ENCODE peak calls at places on chromosomes 3 and 15, in four cellular contexts. H is K562, C is GM12878, V is HepG2. I is an unnamed sample.

GRCh38 chr3:194142156-194142910 is 6.4 kb downstream of the HES1 start:
- DNase-seq in H (no peak), C (no peak), V (no peak), I (no peak)

GRCh38 chr3:143234521-143234920 is 115.0 kb downstream of the CHST2 start:
- DNase-seq in H (no peak), C (no peak), V (no peak), I (no peak)

GRCh38 chr3:143040264-143040879 is 39.0 kb downstream of the U2SURP start:
- DNase-seq in H (peak), C (no peak), V (no peak), I (no peak)

GRCh38 chr3:181454451-181455027 is 257.2 kb upstream of the SOX2 start:
- DNase-seq in H (no peak), C (no peak), V (no peak), I (no peak)

GRCh38 chr3:174358252-174358651 is 500.9 kb upstream of the NAALADL2 start:
- DNase-seq in H (no peak), C (no peak), V (no peak), I (no peak)

GRCh38 chr3:178419078-178419477 is 117.2 kb upstream of the KCNMB2 start:
- DNase-seq in H (no peak), C (no peak), V (no peak), I (no peak)

GRCh38 chr3:159322322-159322939 is 520.6 kb downstream of the MFSD1 start:
- DNase-seq in H (peak), C (no peak), V (peak), I (peak)

GRCh38 chr15:85751731-85752421 is 42.8 kb downstream of the KLHL25 start:
- DNase-seq in H (no peak), C (no peak), V (no peak), I (no peak)

GRCh38 chr15:100920516-100921135 is 1.5 kb downstream of the LRRK1 start:
- DNase-seq in H (no peak), C (no peak), V (no peak), I (no peak)

GRCh38 chr15:59439571-59439970 is 1.6 kb downstream of the FAM81A start:
- DNase-seq in H (no peak), C (no peak), V (no peak), I (no peak)

GRCh38 chr3:12229144-12229871 is 59.6 kb upstream of the PPARG start:
- DNase-seq in H (no peak), C (no peak), V (no peak), I (no peak)

GRCh38 chr15:70494861-70495571 is 268.3 kb downstream of the UACA start:
- DNase-seq in H (no peak), C (no peak), V (peak), I (no peak)

GRCh38 chr3:21645121-21645897 is 105.7 kb downstream of the ZNF385D start:
- DNase-seq in H (peak), C (no peak), V (no peak), I (no peak)

GRCh38 chr15:81152799-81153198 is 18.7 kb downstream of the CFAP161 start:
- DNase-seq in H (no peak), C (no peak), V (no peak), I (no peak)

GRCh38 chr15:25372298-25372697 is 66.5 kb downstream of the UBE3A start:
- DNase-seq in H (no peak), C (no peak), V (no peak), I (no peak)

GRCh38 chr15:33226559-33227181 is 32.2 kb upstream of the FMN1 start:
- DNase-seq in H (peak), C (peak), V (no peak), I (peak)

GRCh38 chr3:25657293-25657692 is 7.4 kb downstream of the TOP2B start:
- DNase-seq in H (no peak), C (no peak), V (no peak), I (no peak)

GRCh38 chr15:58203537-58203936 is 65.4 kb downstream of the AQP9 start:
- DNase-seq in H (peak), C (no peak), V (no peak), I (no peak)

GRCh38 chr3:64932666-64933342 is 245.0 kb upstream of the ADAMTS9 start:
- DNase-seq in H (no peak), C (no peak), V (no peak), I (no peak)

GRCh38 chr3:53247619-53248018 is 8.2 kb downstream of the TKT start:
- DNase-seq in H (no peak), C (no peak), V (no peak), I (no peak)

GRCh38 chr3:155428558-155428957 is 135.1 kb upstream of the STRIT1 start:
- DNase-seq in H (no peak), C (no peak), V (no peak), I (no peak)

GRCh38 chr15:68428431-68428940 is 3.5 kb downstream of the ITGA11 start:
- DNase-seq in H (no peak), C (no peak), V (no peak), I (no peak)

GRCh38 chr3:115217678-115218451 is 70.8 kb upstream of the ZBTB20 start:
- DNase-seq in H (peak), C (no peak), V (peak), I (peak)

GRCh38 chr3:42263354-42264346 is 2.3 kb downstream of the CCK start:
- DNase-seq in H (no peak), C (no peak), V (no peak), I (peak)

GRCh38 chr3:64691051-64691450 is 3.3 kb upstream of the ADAMTS9 start:
- DNase-seq in H (no peak), C (no peak), V (no peak), I (no peak)

GRCh38 chr3:3800076-3800448 is 831 bp downstream of the LRRN1 start:
- DNase-seq in H (no peak), C (no peak), V (no peak), I (no peak)
- TF ChIP-seq JUND in H (no peak), C (no peak), V (no peak), I (no peak)

GRCh38 chr15:37764733-37765191 is 169.7 kb upstream of the TMCO5A start:
- DNase-seq in H (peak), C (no peak), V (peak), I (peak)
- TF ChIP-seq REST in H (no peak), C (no peak), V (no peak), I (no peak)

GRCh38 chr15:98547255-98547654 is 101.1 kb upstream of the IGF1R start:
- DNase-seq in H (no peak), C (no peak), V (no peak), I (no peak)

GRCh38 chr15:98547741-98548166 is 100.6 kb upstream of the IGF1R start:
- DNase-seq in H (no peak), C (no peak), V (no peak), I (no peak)

GRCh38 chr15:98549003-98549402 is 99.3 kb upstream of the IGF1R start:
- DNase-seq in H (no peak), C (no peak), V (no peak), I (no peak)

GRCh38 chr15:98549741-98550140 is 98.6 kb upstream of the IGF1R start:
- DNase-seq in H (no peak), C (no peak), V (no peak), I (no peak)

DNA sequence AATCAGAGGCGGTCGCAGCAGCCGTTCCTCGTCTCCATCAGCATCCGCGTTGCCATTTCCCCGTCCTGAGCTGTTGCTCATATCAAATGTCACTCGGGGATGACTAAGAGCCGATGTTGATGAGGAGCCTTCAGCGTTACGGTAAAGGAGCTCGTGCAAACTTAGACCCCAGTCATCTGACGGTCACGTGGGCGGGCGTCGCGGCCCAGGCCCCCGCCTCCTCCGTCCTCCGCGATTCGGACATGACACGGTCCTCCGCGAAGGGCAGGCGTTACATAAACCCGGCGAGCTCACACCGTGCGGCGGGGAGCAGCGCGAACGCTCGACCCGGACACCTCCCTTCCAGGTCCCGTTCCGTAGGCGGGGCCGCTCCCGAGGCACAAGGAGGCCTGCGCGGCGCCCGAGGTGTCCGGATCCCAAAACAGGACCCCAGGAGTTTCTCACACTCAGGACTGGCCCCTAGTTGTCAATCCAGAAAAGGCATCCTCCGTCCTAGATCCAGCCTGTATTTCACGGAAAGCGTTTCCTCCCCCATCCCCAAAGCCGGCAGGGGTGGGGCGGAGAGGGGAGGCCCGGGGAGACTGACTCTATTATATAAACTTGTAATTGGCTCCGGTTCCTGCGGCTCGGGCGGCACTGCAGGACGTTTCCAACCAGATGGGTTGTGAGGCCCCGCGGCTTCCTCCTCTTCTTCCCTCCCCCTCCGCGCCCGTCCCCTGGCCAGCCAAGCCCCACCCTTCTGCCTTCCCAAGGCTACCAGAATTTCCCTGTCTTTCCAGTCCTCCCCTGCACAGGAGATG is 100.0 kb upstream of the IGF1R start:
- DNase-seq in H (no peak), C (no peak), V (no peak), I (no peak)
- TF ChIP-seq SRF in H (no peak), C (no peak), V (no peak), I (no peak)

GRCh38 chr3:191198480-191198879 is 561 bp upstream of the OSTN start:
- DNase-seq in H (no peak), C (no peak), V (no peak), I (no peak)
- TF ChIP-seq JUND in H (no peak), C (no peak), V (no peak), I (no peak)

DNA sequence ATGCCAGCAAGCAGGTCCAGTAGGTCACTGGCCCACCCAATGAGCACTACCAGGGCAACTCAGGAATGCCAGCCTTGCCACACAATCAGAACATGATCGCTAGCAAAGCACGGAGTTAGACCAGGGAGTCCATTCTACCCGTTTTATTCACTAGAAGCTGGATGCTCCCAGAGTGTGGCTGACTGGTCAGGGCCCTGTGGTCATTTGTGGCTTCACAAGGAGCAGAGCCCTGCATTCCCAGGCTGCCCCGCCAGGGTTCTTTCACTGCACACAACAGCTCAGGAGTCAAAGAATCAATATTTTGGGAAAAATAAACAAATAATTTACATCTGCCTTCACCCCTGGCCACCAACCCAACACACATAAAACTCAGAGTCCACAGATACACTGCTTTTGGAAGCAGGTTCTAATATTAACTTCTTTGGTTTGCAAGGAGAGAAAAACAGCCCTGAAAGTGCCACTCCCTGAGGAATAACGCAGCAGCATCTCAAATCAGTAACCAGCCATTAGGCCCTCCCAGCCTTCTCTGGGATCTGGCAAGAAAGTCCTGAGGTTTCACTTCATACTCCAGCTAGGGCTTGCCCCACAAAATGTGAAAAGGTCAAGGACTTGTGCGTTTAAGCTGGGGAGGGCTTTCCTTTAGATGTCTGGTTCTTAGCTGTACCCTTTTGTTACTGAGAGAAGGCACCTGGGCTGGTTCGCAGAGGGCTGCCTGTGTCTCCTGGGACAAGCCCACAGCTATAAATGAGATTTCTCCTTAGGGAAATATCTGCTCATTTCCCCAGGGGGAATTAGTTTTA is 16.0 kb downstream of the SIAH2 start:
- DNase-seq in H (no peak), C (no peak), V (no peak), I (no peak)
- TF ChIP-seq REST in H (no peak), C (no peak), V (no peak), I (no peak)

DNA sequence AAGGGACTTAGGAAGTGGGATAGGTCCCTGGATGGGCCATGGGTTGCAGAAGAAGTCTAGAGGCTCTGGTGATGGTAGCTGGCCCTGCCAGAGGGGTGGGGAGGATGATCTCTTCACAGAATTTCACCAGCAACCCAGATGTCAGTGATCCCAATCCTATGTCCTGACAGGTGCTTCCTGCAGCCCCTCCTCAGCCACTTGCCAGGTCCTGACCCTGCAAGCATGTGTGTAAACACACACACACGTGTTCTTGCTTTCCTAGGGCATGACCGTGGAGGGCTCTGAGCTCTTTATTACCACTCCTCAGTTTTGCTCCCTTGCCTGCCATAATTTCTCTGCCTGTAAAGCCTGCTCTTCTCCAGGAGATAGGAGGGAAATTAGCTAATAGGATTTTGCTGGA is 12.5 kb downstream of the TEX264 start:
- DNase-seq in H (no peak), C (no peak), V (no peak), I (no peak)
- TF ChIP-seq SRF in H (no peak), C (no peak), V (no peak), I (no peak)

GRCh38 chr3:61940241-61940640 is 378.9 kb downstream of the PTPRG start:
- DNase-seq in H (no peak), C (no peak), V (no peak), I (no peak)

GRCh38 chr3:61932499-61932898 is 371.1 kb downstream of the PTPRG start:
- DNase-seq in H (no peak), C (no peak), V (no peak), I (no peak)

GRCh38 chr3:61938878-61939549 is 377.6 kb downstream of the PTPRG start:
- DNase-seq in H (no peak), C (no peak), V (no peak), I (no peak)

GRCh38 chr3:61935819-61936218 is 374.4 kb downstream of the PTPRG start:
- DNase-seq in H (no peak), C (no peak), V (no peak), I (no peak)

DNA sequence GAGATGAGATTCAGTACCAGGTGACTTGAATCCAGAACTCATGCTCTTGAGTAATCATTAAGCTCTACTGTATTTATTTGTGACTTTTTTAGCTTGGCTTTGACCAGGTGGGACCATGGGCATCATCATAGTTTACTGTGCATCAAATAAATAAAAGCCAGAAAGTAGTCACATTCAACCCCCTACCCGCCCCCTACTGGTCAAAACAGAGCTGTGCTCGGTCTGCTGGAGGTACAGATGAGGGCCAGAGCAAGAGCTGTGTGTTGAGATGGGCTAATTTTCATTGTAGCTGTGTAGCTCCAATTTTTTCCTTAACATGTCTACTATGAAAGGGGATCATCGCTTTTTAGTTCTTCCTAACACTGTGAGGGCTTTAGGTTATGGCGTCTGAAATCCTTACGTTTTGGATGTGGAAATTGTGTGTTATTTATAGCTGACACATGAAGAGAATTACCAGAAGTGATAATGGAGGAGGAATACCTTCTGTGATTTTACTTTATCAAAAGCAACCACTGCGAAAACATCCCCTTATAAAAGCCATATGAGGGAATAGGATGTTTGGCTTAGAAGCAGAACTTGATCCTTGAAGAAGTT is 375.1 kb downstream of the PTPRG start:
- DNase-seq in H (peak), C (no peak), V (peak), I (no peak)
- TF ChIP-seq JUND in H (no peak), C (no peak), V (no peak), I (no peak)

GRCh38 chr3:168807426-168807825 is 711.7 kb upstream of the GOLIM4 start:
- DNase-seq in H (no peak), C (no peak), V (no peak), I (no peak)
- TF ChIP-seq REST in H (no peak), C (no peak), V (no peak), I (no peak)

I was measured in HCT116.